ENCODE peak calls at places on chromosomes 12 and 14, in seven cellular contexts. E is T47D, Q is HCT116, T is H1, G is GM12878, L is K562, I is HepG2. N is an unnamed sample.
A peak's percentile ranks its signal among the peaks of the same experiment; 100 is the strongest.

GRCh38 chr12:95881331-95881955 is 22.7 kb downstream of the SNRPF start:
- DNase-seq in I (no peak), T (no peak), Q (no peak), G (no peak), E (no peak), L (no peak), N (no peak)

GRCh38 chr14:90443161-90444076 is 46.6 kb downstream of the CALM1 start:
- DNase-seq in E (no peak), I (no peak), G (no peak), L (no peak), T (no peak), Q (no peak), N (no peak)

GRCh38 chr12:121793836-121794531 is 496 bp upstream of the RHOF start:
- DNase-seq in T (peak; percentile 87), I (peak; percentile 75), Q (peak; percentile 89), E (peak; percentile 83), G (peak; percentile 82), L (peak; percentile 97), N (peak; percentile 94)

GRCh38 chr12:100608776-100609175 is 35.3 kb downstream of the GAS2L3 start:
- DNase-seq in I (no peak), G (no peak), E (no peak), L (no peak), Q (no peak), T (no peak), N (no peak)

GRCh38 chr14:100649173-100649519 is 61.9 kb upstream of the BEGAIN start:
- DNase-seq in E (no peak), L (no peak), G (no peak), Q (no peak), I (no peak), T (no peak), N (no peak)

GRCh38 chr12:49296034-49296835 is 1.3 kb downstream of the PRPH start:
- DNase-seq in G (no peak), T (no peak), I (peak; percentile 27), L (peak; percentile 79), Q (no peak), E (peak; percentile 77), N (peak; percentile 39)

GRCh38 chr12:67475725-67476124 is 172.8 kb upstream of the DYRK2 start:
- DNase-seq in L (no peak), E (no peak), G (no peak), Q (no peak), T (no peak), I (no peak), N (no peak)

GRCh38 chr12:15962760-15963159 is 51.6 kb downstream of the DERA start:
- DNase-seq in T (no peak), G (no peak), I (no peak), Q (no peak), E (no peak), L (no peak), N (no peak)

GRCh38 chr12:8832500-8832899 is 10.1 kb downstream of the A2ML1 start:
- DNase-seq in G (no peak), T (no peak), L (no peak), E (no peak), I (no peak), Q (no peak), N (no peak)

GRCh38 chr12:102470964-102471363 is 9.4 kb downstream of the IGF1 start:
- DNase-seq in L (no peak), T (no peak), G (no peak), Q (no peak), E (no peak), I (no peak), N (no peak)

GRCh38 chr12:71556881-71557280 is 106.8 kb downstream of the ZFC3H1 start:
- DNase-seq in L (no peak), I (peak; percentile 18), G (no peak), T (peak; percentile 34), E (no peak), Q (peak; percentile 55), N (no peak)

GRCh38 chr14:37034410-37035285 is 137.8 kb downstream of the SLC25A21 start:
- DNase-seq in T (no peak), Q (no peak), E (no peak), I (no peak), L (no peak), G (no peak), N (no peak)

GRCh38 chr14:104144911-104145825 is 6.8 kb downstream of the KIF26A start:
- DNase-seq in E (no peak), T (no peak), G (no peak), I (no peak), Q (no peak), L (no peak), N (peak; percentile 80)

GRCh38 chr14:68695326-68695768 is 97.5 kb downstream of the ZFP36L1 start:
- DNase-seq in Q (peak; percentile 91), T (no peak), I (peak; percentile 43), G (peak; percentile 80), L (peak; percentile 29), E (no peak), N (no peak)

GRCh38 chr12:22275847-22276246 is 58.7 kb downstream of the ST8SIA1 start:
- DNase-seq in E (no peak), T (peak; percentile 31), L (no peak), Q (no peak), I (no peak), G (no peak), N (no peak)

GRCh38 chr12:81819991-81820633 is 61.0 kb upstream of the PPFIA2 start:
- DNase-seq in L (no peak), I (no peak), Q (no peak), T (no peak), E (no peak), G (no peak), N (no peak)

GRCh38 chr12:54967461-54967860 is 17.1 kb downstream of the TESPA1 start:
- DNase-seq in I (no peak), E (no peak), Q (no peak), G (no peak), T (no peak), L (peak; percentile 56), N (no peak)

GRCh38 chr12:53532524-53533445 is 25.5 kb upstream of the NPFF start:
- DNase-seq in Q (no peak), T (no peak), L (no peak), E (no peak), G (no peak), I (no peak), N (no peak)

GRCh38 chr12:43835656-43836454 is at the start of gene TMEM117:
- DNase-seq in L (peak; percentile 61), G (no peak), T (no peak), E (peak; percentile 64), I (peak; percentile 25), Q (no peak), N (peak; percentile 86)

GRCh38 chr12:5479761-5480160 is 47.9 kb downstream of the NTF3 start:
- DNase-seq in E (no peak), T (no peak), I (no peak), Q (no peak), G (no peak), L (no peak), N (no peak)

GRCh38 chr12:42125372-42125767 is 19.3 kb downstream of the GXYLT1 start:
- DNase-seq in G (no peak), E (no peak), Q (no peak), T (no peak), I (no peak), L (no peak), N (no peak)

DNA sequence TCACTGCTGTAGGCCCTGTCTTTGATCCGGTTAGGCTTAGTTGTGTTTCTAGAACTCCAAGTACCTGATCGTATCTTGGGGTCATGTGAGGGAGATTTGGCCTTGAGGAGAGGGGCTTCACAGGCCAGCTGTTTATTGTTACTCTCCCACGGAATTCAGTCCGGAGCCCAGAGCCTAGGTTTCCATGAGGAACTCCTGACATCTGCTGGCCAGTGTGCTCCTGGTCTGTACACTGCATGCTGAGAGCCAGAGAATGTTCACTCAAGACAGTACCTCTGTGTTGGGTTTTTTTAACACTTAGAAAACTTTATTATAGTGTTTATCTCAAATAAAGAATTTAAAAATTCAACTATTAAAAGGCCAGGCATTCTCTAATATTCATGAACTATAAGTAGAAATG is 341.0 kb upstream of the TMEM132C start:
- DNase-seq in L (no peak), G (no peak), T (peak; percentile 7), E (no peak), Q (no peak), I (no peak), N (peak; percentile 31)
- TF ChIP-seq JUND in L (no peak), G (no peak), T (no peak), E (no peak), Q (no peak), I (no peak), N (no peak)

GRCh38 chr12:25558566-25558965 is 5.5 kb upstream of the LMNTD1 start:
- DNase-seq in I (no peak), E (no peak), T (no peak), G (no peak), Q (no peak), L (no peak), N (no peak)
- TF ChIP-seq JUND in I (no peak), E (no peak), T (no peak), G (no peak), Q (no peak), L (no peak), N (no peak)

DNA sequence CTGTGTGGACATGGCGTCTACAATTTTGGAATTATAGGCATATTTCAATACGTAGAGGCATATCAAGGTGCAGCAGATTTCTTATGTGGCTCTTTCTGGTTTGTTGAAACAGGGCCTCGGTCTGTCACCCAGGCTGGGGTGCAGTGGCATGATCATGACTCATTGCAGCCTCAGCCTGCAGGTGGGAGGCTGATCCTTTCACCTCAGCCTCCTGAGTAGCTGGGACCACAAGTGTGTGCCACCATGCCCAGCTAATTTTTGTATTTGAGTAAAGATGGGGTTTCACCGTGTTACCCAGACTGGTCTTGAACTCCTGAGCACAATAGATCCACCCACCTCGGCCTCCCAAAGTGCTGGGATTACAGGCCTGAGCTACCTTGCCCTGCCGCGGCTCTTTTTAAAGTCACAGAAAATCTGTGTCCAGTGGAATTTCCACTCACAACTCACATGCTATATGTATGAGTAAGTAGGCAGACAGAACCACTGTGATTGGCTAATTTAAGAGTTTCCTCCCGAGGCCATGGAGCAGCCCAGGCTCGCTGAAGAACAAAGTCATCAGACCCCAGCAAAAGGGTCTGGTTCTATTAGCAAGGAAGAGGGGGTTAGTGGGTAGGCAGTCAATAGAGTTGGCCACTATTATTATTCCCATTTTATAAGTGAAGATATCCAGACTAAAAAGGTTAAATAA is 9.2 kb downstream of the GNG2 start:
- DNase-seq in G (no peak), E (no peak), T (no peak), L (no peak), I (no peak), Q (no peak), N (no peak)
- TF ChIP-seq JUND in G (no peak), E (no peak), T (no peak), L (no peak), I (no peak), Q (no peak), N (no peak)

GRCh38 chr12:1517007-1517406 is 77.4 kb downstream of the FBXL14 start:
- DNase-seq in L (no peak), Q (no peak), E (no peak), G (no peak), T (no peak), I (peak; percentile 10), N (peak; percentile 58)

GRCh38 chr12:1517734-1518485 is 76.5 kb downstream of the FBXL14 start:
- DNase-seq in L (no peak), T (no peak), G (no peak), Q (no peak), I (no peak), E (no peak), N (no peak)

GRCh38 chr12:1518763-1519516 is 75.4 kb downstream of the FBXL14 start:
- DNase-seq in G (no peak), I (peak; percentile 66), L (peak; percentile 35), Q (peak; percentile 32), E (no peak), T (no peak), N (no peak)

GRCh38 chr12:1519642-1520041 is 74.7 kb downstream of the FBXL14 start:
- DNase-seq in Q (no peak), L (no peak), E (no peak), T (no peak), I (no peak), G (no peak), N (no peak)

GRCh38 chr12:1518486-1518762 is 76.0 kb downstream of the FBXL14 start:
- DNase-seq in Q (no peak), G (no peak), E (no peak), T (no peak), L (no peak), I (no peak), N (no peak)
- TF ChIP-seq JUND in Q (no peak), G (no peak), E (no peak), T (no peak), L (no peak), I (no peak), N (no peak)